ENCODE peak calls at places on chromosomes 13 and 19, in seven cellular contexts. One of them, this sample, is unnamed.

GRCh38 chr19:39104104-39104708 is 20.0 kb downstream of the ACP7 start:
- DNase-seq in NCI-H2081: no peak
- DNase-seq in stimulated activated CD8-positive, alpha-beta memory T cell treated with anti-CD3 and anti-CD28 coated beads, Interleukin-15, amount 100 ng/mL, for 4 hours: no peak
- DNase-seq in stimulated activated CD4-positive, alpha-beta T cell treated with anti-CD3 and anti-CD28 coated beads, Interleukin-4, amount 100 ng/mL, for 24 hours: no peak
- DNase-seq in type B pancreatic cell: no peak
- DNase-seq in neural crest cell: no peak
- DNase-seq in head of caudate nucleus: peak
- DNase-seq in this sample: no peak

GRCh38 chr19:5805465-5806132 is 732 bp downstream of the NRTN start:
- DNase-seq in NCI-H2081: peak
- DNase-seq in stimulated activated CD8-positive, alpha-beta memory T cell treated with anti-CD3 and anti-CD28 coated beads, Interleukin-15, amount 100 ng/mL, for 4 hours: no peak
- DNase-seq in stimulated activated CD4-positive, alpha-beta T cell treated with anti-CD3 and anti-CD28 coated beads, Interleukin-4, amount 100 ng/mL, for 24 hours: peak
- DNase-seq in type B pancreatic cell: no peak
- DNase-seq in neural crest cell: peak
- DNase-seq in head of caudate nucleus: no peak
- DNase-seq in this sample: peak

GRCh38 chr19:30373593-30373992 is 1.4 kb downstream of the ZNF536 start:
- DNase-seq in NCI-H2081: no peak
- DNase-seq in stimulated activated CD8-positive, alpha-beta memory T cell treated with anti-CD3 and anti-CD28 coated beads, Interleukin-15, amount 100 ng/mL, for 4 hours: no peak
- DNase-seq in stimulated activated CD4-positive, alpha-beta T cell treated with anti-CD3 and anti-CD28 coated beads, Interleukin-4, amount 100 ng/mL, for 24 hours: no peak
- DNase-seq in type B pancreatic cell: no peak
- DNase-seq in neural crest cell: no peak
- DNase-seq in head of caudate nucleus: peak
- DNase-seq in this sample: no peak

GRCh38 chr19:34925278-34925855 is 1.3 kb upstream of the ZNF30 start:
- DNase-seq in NCI-H2081: no peak
- DNase-seq in stimulated activated CD8-positive, alpha-beta memory T cell treated with anti-CD3 and anti-CD28 coated beads, Interleukin-15, amount 100 ng/mL, for 4 hours: no peak
- DNase-seq in stimulated activated CD4-positive, alpha-beta T cell treated with anti-CD3 and anti-CD28 coated beads, Interleukin-4, amount 100 ng/mL, for 24 hours: no peak
- DNase-seq in type B pancreatic cell: no peak
- DNase-seq in neural crest cell: no peak
- DNase-seq in head of caudate nucleus: no peak
- DNase-seq in this sample: peak

GRCh38 chr13:64234255-64234654 is 2818.6 kb upstream of the PCDH20 start:
- DNase-seq in NCI-H2081: no peak
- DNase-seq in stimulated activated CD8-positive, alpha-beta memory T cell treated with anti-CD3 and anti-CD28 coated beads, Interleukin-15, amount 100 ng/mL, for 4 hours: no peak
- DNase-seq in stimulated activated CD4-positive, alpha-beta T cell treated with anti-CD3 and anti-CD28 coated beads, Interleukin-4, amount 100 ng/mL, for 24 hours: no peak
- DNase-seq in type B pancreatic cell: no peak
- DNase-seq in neural crest cell: no peak
- DNase-seq in head of caudate nucleus: no peak
- DNase-seq in this sample: no peak

GRCh38 chr13:101309014-101309619 is 107.2 kb downstream of the NALCN start:
- DNase-seq in NCI-H2081: no peak
- DNase-seq in stimulated activated CD8-positive, alpha-beta memory T cell treated with anti-CD3 and anti-CD28 coated beads, Interleukin-15, amount 100 ng/mL, for 4 hours: no peak
- DNase-seq in stimulated activated CD4-positive, alpha-beta T cell treated with anti-CD3 and anti-CD28 coated beads, Interleukin-4, amount 100 ng/mL, for 24 hours: no peak
- DNase-seq in type B pancreatic cell: no peak
- DNase-seq in neural crest cell: no peak
- DNase-seq in head of caudate nucleus: no peak
- DNase-seq in this sample: no peak

GRCh38 chr13:26300140-26300539 is 46.2 kb downstream of the CDK8 start:
- DNase-seq in NCI-H2081: no peak
- DNase-seq in stimulated activated CD8-positive, alpha-beta memory T cell treated with anti-CD3 and anti-CD28 coated beads, Interleukin-15, amount 100 ng/mL, for 4 hours: peak
- DNase-seq in stimulated activated CD4-positive, alpha-beta T cell treated with anti-CD3 and anti-CD28 coated beads, Interleukin-4, amount 100 ng/mL, for 24 hours: peak
- DNase-seq in type B pancreatic cell: no peak
- DNase-seq in neural crest cell: no peak
- DNase-seq in head of caudate nucleus: no peak
- DNase-seq in this sample: no peak

GRCh38 chr13:33195693-33196464 is 89.7 kb downstream of the STARD13 start:
- DNase-seq in NCI-H2081: no peak
- DNase-seq in stimulated activated CD8-positive, alpha-beta memory T cell treated with anti-CD3 and anti-CD28 coated beads, Interleukin-15, amount 100 ng/mL, for 4 hours: no peak
- DNase-seq in stimulated activated CD4-positive, alpha-beta T cell treated with anti-CD3 and anti-CD28 coated beads, Interleukin-4, amount 100 ng/mL, for 24 hours: no peak
- DNase-seq in type B pancreatic cell: no peak
- DNase-seq in neural crest cell: no peak
- DNase-seq in head of caudate nucleus: no peak
- DNase-seq in this sample: no peak

GRCh38 chr19:10286803-10287737 is at the start of gene ICAM4:
- DNase-seq in NCI-H2081: no peak
- DNase-seq in stimulated activated CD8-positive, alpha-beta memory T cell treated with anti-CD3 and anti-CD28 coated beads, Interleukin-15, amount 100 ng/mL, for 4 hours: no peak
- DNase-seq in stimulated activated CD4-positive, alpha-beta T cell treated with anti-CD3 and anti-CD28 coated beads, Interleukin-4, amount 100 ng/mL, for 24 hours: peak
- DNase-seq in type B pancreatic cell: no peak
- DNase-seq in neural crest cell: no peak
- DNase-seq in head of caudate nucleus: no peak
- DNase-seq in this sample: peak

GRCh38 chr19:56108447-56109195 is 12.5 kb downstream of the ZNF787 start:
- DNase-seq in NCI-H2081: no peak
- DNase-seq in stimulated activated CD8-positive, alpha-beta memory T cell treated with anti-CD3 and anti-CD28 coated beads, Interleukin-15, amount 100 ng/mL, for 4 hours: no peak
- DNase-seq in stimulated activated CD4-positive, alpha-beta T cell treated with anti-CD3 and anti-CD28 coated beads, Interleukin-4, amount 100 ng/mL, for 24 hours: no peak
- DNase-seq in type B pancreatic cell: no peak
- DNase-seq in neural crest cell: no peak
- DNase-seq in head of caudate nucleus: peak
- DNase-seq in this sample: peak

GRCh38 chr19:10412257-10412977 is 7.9 kb upstream of the PDE4A start:
- DNase-seq in NCI-H2081: no peak
- DNase-seq in stimulated activated CD8-positive, alpha-beta memory T cell treated with anti-CD3 and anti-CD28 coated beads, Interleukin-15, amount 100 ng/mL, for 4 hours: no peak
- DNase-seq in stimulated activated CD4-positive, alpha-beta T cell treated with anti-CD3 and anti-CD28 coated beads, Interleukin-4, amount 100 ng/mL, for 24 hours: no peak
- DNase-seq in type B pancreatic cell: no peak
- DNase-seq in neural crest cell: no peak
- DNase-seq in head of caudate nucleus: no peak
- DNase-seq in this sample: no peak

GRCh38 chr19:42199440-42200115 is 17.9 kb downstream of the DEDD2 start:
- DNase-seq in NCI-H2081: no peak
- DNase-seq in stimulated activated CD8-positive, alpha-beta memory T cell treated with anti-CD3 and anti-CD28 coated beads, Interleukin-15, amount 100 ng/mL, for 4 hours: no peak
- DNase-seq in stimulated activated CD4-positive, alpha-beta T cell treated with anti-CD3 and anti-CD28 coated beads, Interleukin-4, amount 100 ng/mL, for 24 hours: peak
- DNase-seq in type B pancreatic cell: no peak
- DNase-seq in neural crest cell: no peak
- DNase-seq in head of caudate nucleus: no peak
- DNase-seq in this sample: no peak

GRCh38 chr13:114027046-114027760 is 53.3 kb upstream of the C13orf46 start:
- DNase-seq in NCI-H2081: no peak
- DNase-seq in stimulated activated CD8-positive, alpha-beta memory T cell treated with anti-CD3 and anti-CD28 coated beads, Interleukin-15, amount 100 ng/mL, for 4 hours: no peak
- DNase-seq in stimulated activated CD4-positive, alpha-beta T cell treated with anti-CD3 and anti-CD28 coated beads, Interleukin-4, amount 100 ng/mL, for 24 hours: no peak
- DNase-seq in type B pancreatic cell: no peak
- DNase-seq in neural crest cell: no peak
- DNase-seq in head of caudate nucleus: no peak
- DNase-seq in this sample: no peak

GRCh38 chr13:26914624-26915023 is 154.0 kb upstream of the GPR12 start:
- DNase-seq in NCI-H2081: no peak
- DNase-seq in stimulated activated CD8-positive, alpha-beta memory T cell treated with anti-CD3 and anti-CD28 coated beads, Interleukin-15, amount 100 ng/mL, for 4 hours: no peak
- DNase-seq in stimulated activated CD4-positive, alpha-beta T cell treated with anti-CD3 and anti-CD28 coated beads, Interleukin-4, amount 100 ng/mL, for 24 hours: no peak
- DNase-seq in type B pancreatic cell: no peak
- DNase-seq in neural crest cell: no peak
- DNase-seq in head of caudate nucleus: peak
- DNase-seq in this sample: no peak

GRCh38 chr13:26614721-26615120 is 57.2 kb downstream of the WASF3 start:
- DNase-seq in NCI-H2081: no peak
- DNase-seq in stimulated activated CD8-positive, alpha-beta memory T cell treated with anti-CD3 and anti-CD28 coated beads, Interleukin-15, amount 100 ng/mL, for 4 hours: no peak
- DNase-seq in stimulated activated CD4-positive, alpha-beta T cell treated with anti-CD3 and anti-CD28 coated beads, Interleukin-4, amount 100 ng/mL, for 24 hours: no peak
- DNase-seq in type B pancreatic cell: no peak
- DNase-seq in neural crest cell: no peak
- DNase-seq in head of caudate nucleus: peak
- DNase-seq in this sample: no peak

GRCh38 chr19:47598407-47599349 is 10.3 kb upstream of the BICRA start:
- DNase-seq in NCI-H2081: no peak
- DNase-seq in stimulated activated CD8-positive, alpha-beta memory T cell treated with anti-CD3 and anti-CD28 coated beads, Interleukin-15, amount 100 ng/mL, for 4 hours: no peak
- DNase-seq in stimulated activated CD4-positive, alpha-beta T cell treated with anti-CD3 and anti-CD28 coated beads, Interleukin-4, amount 100 ng/mL, for 24 hours: no peak
- DNase-seq in type B pancreatic cell: no peak
- DNase-seq in neural crest cell: no peak
- DNase-seq in head of caudate nucleus: no peak
- DNase-seq in this sample: peak

GRCh38 chr13:109810761-109811510 is 24.6 kb upstream of the IRS2 start:
- DNase-seq in NCI-H2081: no peak
- DNase-seq in stimulated activated CD8-positive, alpha-beta memory T cell treated with anti-CD3 and anti-CD28 coated beads, Interleukin-15, amount 100 ng/mL, for 4 hours: no peak
- DNase-seq in stimulated activated CD4-positive, alpha-beta T cell treated with anti-CD3 and anti-CD28 coated beads, Interleukin-4, amount 100 ng/mL, for 24 hours: no peak
- DNase-seq in type B pancreatic cell: no peak
- DNase-seq in neural crest cell: no peak
- DNase-seq in head of caudate nucleus: no peak
- DNase-seq in this sample: no peak

GRCh38 chr13:56909896-56910600 is 230.7 kb upstream of the PRR20A start:
- DNase-seq in NCI-H2081: no peak
- DNase-seq in stimulated activated CD8-positive, alpha-beta memory T cell treated with anti-CD3 and anti-CD28 coated beads, Interleukin-15, amount 100 ng/mL, for 4 hours: no peak
- DNase-seq in stimulated activated CD4-positive, alpha-beta T cell treated with anti-CD3 and anti-CD28 coated beads, Interleukin-4, amount 100 ng/mL, for 24 hours: no peak
- DNase-seq in type B pancreatic cell: no peak
- DNase-seq in neural crest cell: no peak
- DNase-seq in head of caudate nucleus: no peak
- DNase-seq in this sample: no peak

GRCh38 chr19:45650722-45651121 is 11.5 kb upstream of the EML2 start:
- DNase-seq in NCI-H2081: no peak
- DNase-seq in stimulated activated CD8-positive, alpha-beta memory T cell treated with anti-CD3 and anti-CD28 coated beads, Interleukin-15, amount 100 ng/mL, for 4 hours: no peak
- DNase-seq in stimulated activated CD4-positive, alpha-beta T cell treated with anti-CD3 and anti-CD28 coated beads, Interleukin-4, amount 100 ng/mL, for 24 hours: no peak
- DNase-seq in type B pancreatic cell: no peak
- DNase-seq in neural crest cell: no peak
- DNase-seq in head of caudate nucleus: no peak
- DNase-seq in this sample: no peak

GRCh38 chr13:112879283-112879833 is 89.7 kb upstream of the MCF2L start:
- DNase-seq in NCI-H2081: no peak
- DNase-seq in stimulated activated CD8-positive, alpha-beta memory T cell treated with anti-CD3 and anti-CD28 coated beads, Interleukin-15, amount 100 ng/mL, for 4 hours: no peak
- DNase-seq in stimulated activated CD4-positive, alpha-beta T cell treated with anti-CD3 and anti-CD28 coated beads, Interleukin-4, amount 100 ng/mL, for 24 hours: no peak
- DNase-seq in type B pancreatic cell: no peak
- DNase-seq in neural crest cell: no peak
- DNase-seq in head of caudate nucleus: peak
- DNase-seq in this sample: no peak

GRCh38 chr13:33051632-33052031 is 35.4 kb downstream of the KL start:
- DNase-seq in NCI-H2081: no peak
- DNase-seq in stimulated activated CD8-positive, alpha-beta memory T cell treated with anti-CD3 and anti-CD28 coated beads, Interleukin-15, amount 100 ng/mL, for 4 hours: no peak
- DNase-seq in stimulated activated CD4-positive, alpha-beta T cell treated with anti-CD3 and anti-CD28 coated beads, Interleukin-4, amount 100 ng/mL, for 24 hours: no peak
- DNase-seq in type B pancreatic cell: no peak
- DNase-seq in neural crest cell: no peak
- DNase-seq in head of caudate nucleus: no peak
- DNase-seq in this sample: no peak

GRCh38 chr13:109871018-109871370 is 84.6 kb upstream of the IRS2 start:
- DNase-seq in NCI-H2081: no peak
- DNase-seq in stimulated activated CD8-positive, alpha-beta memory T cell treated with anti-CD3 and anti-CD28 coated beads, Interleukin-15, amount 100 ng/mL, for 4 hours: no peak
- DNase-seq in stimulated activated CD4-positive, alpha-beta T cell treated with anti-CD3 and anti-CD28 coated beads, Interleukin-4, amount 100 ng/mL, for 24 hours: no peak
- DNase-seq in type B pancreatic cell: no peak
- DNase-seq in neural crest cell: no peak
- DNase-seq in head of caudate nucleus: no peak
- DNase-seq in this sample: no peak

GRCh38 chr13:24270639-24271131 is 38.7 kb upstream of the C1QTNF9 start:
- DNase-seq in NCI-H2081: no peak
- DNase-seq in stimulated activated CD8-positive, alpha-beta memory T cell treated with anti-CD3 and anti-CD28 coated beads, Interleukin-15, amount 100 ng/mL, for 4 hours: no peak
- DNase-seq in stimulated activated CD4-positive, alpha-beta T cell treated with anti-CD3 and anti-CD28 coated beads, Interleukin-4, amount 100 ng/mL, for 24 hours: peak
- DNase-seq in type B pancreatic cell: no peak
- DNase-seq in neural crest cell: peak
- DNase-seq in head of caudate nucleus: peak
- DNase-seq in this sample: peak

GRCh38 chr19:45463241-45463640 is 4.6 kb upstream of the FOSB start:
- DNase-seq in NCI-H2081: no peak
- DNase-seq in stimulated activated CD8-positive, alpha-beta memory T cell treated with anti-CD3 and anti-CD28 coated beads, Interleukin-15, amount 100 ng/mL, for 4 hours: no peak
- DNase-seq in stimulated activated CD4-positive, alpha-beta T cell treated with anti-CD3 and anti-CD28 coated beads, Interleukin-4, amount 100 ng/mL, for 24 hours: no peak
- DNase-seq in type B pancreatic cell: no peak
- DNase-seq in neural crest cell: no peak
- DNase-seq in head of caudate nucleus: no peak
- DNase-seq in this sample: no peak

GRCh38 chr13:19927117-19927734 is 31.3 kb upstream of the ZMYM2 start:
- DNase-seq in NCI-H2081: peak
- DNase-seq in stimulated activated CD8-positive, alpha-beta memory T cell treated with anti-CD3 and anti-CD28 coated beads, Interleukin-15, amount 100 ng/mL, for 4 hours: no peak
- DNase-seq in stimulated activated CD4-positive, alpha-beta T cell treated with anti-CD3 and anti-CD28 coated beads, Interleukin-4, amount 100 ng/mL, for 24 hours: no peak
- DNase-seq in type B pancreatic cell: no peak
- DNase-seq in neural crest cell: no peak
- DNase-seq in head of caudate nucleus: no peak
- DNase-seq in this sample: peak

GRCh38 chr13:100100115-100100879 is 11.4 kb downstream of the PCCA start:
- DNase-seq in NCI-H2081: no peak
- DNase-seq in stimulated activated CD8-positive, alpha-beta memory T cell treated with anti-CD3 and anti-CD28 coated beads, Interleukin-15, amount 100 ng/mL, for 4 hours: no peak
- DNase-seq in stimulated activated CD4-positive, alpha-beta T cell treated with anti-CD3 and anti-CD28 coated beads, Interleukin-4, amount 100 ng/mL, for 24 hours: no peak
- DNase-seq in type B pancreatic cell: no peak
- DNase-seq in neural crest cell: no peak
- DNase-seq in head of caudate nucleus: no peak
- DNase-seq in this sample: peak

This sample was measured in hepatocyte.